ENCODE peak calls at places on chromosomes 5 and 9, in eight cellular contexts. P is GM23248, O is endothelial cell of umbilical vein, S is hepatocyte, K is H9, M is astrocyte, G is A549, V is HCT116. F is an unnamed sample.

GRCh38 chr9:135908334-135909204 is 1.2 kb upstream of the CAMSAP1 start:
- DNase-seq in G (no peak), V (no peak), K (no peak), S (no peak), M (no peak), P (peak; percentile 35), O (peak; percentile 57), F (peak; percentile 60)

GRCh38 chr5:103744159-103744558 is 181.6 kb upstream of the NUDT12 start:
- DNase-seq in P (peak; percentile 19), G (no peak), K (no peak), M (peak; percentile 88), O (peak; percentile 29), S (no peak), V (no peak), F (peak; percentile 96)

GRCh38 chr5:59596586-59597348 is 296.8 kb downstream of the PDE4D start:
- DNase-seq in P (peak; percentile 73), O (peak; percentile 57), G (no peak), K (no peak), S (no peak), V (no peak), M (peak; percentile 51), F (peak; percentile 58)

GRCh38 chr9:21974542-21975409 is 19.4 kb downstream of the CDKN2A start:
- DNase-seq in G (no peak), M (peak; percentile 56), P (peak; percentile 78), O (peak; percentile 51), S (peak; percentile 50), V (peak; percentile 29), K (peak; percentile 92), F (no peak)

GRCh38 chr9:97761879-97762278 is 64.7 kb upstream of the XPA start:
- DNase-seq in M (no peak), V (no peak), O (no peak), S (no peak), K (no peak), P (no peak), G (no peak), F (no peak)

GRCh38 chr9:109331353-109331752 is 10.5 kb upstream of the EPB41L4B start:
- DNase-seq in K (no peak), G (no peak), P (peak; percentile 53), O (no peak), S (no peak), V (no peak), M (no peak), F (peak; percentile 88)

GRCh38 chr9:133140606-133141005 is 19.6 kb upstream of the RALGDS start:
- DNase-seq in S (no peak), G (no peak), P (no peak), O (no peak), V (no peak), M (no peak), K (no peak), F (no peak)

GRCh38 chr9:131727184-131727785 is 12.6 kb downstream of the RAPGEF1 start:
- DNase-seq in G (no peak), O (peak; percentile 70), M (peak; percentile 71), S (peak; percentile 35), P (peak; percentile 88), K (no peak), V (no peak), F (no peak)

GRCh38 chr9:8845808-8846207 is 1046.2 kb upstream of the DMAC1 start:
- DNase-seq in V (no peak), S (no peak), P (no peak), M (no peak), G (no peak), O (no peak), K (no peak), F (no peak)

GRCh38 chr5:42756630-42757601 is at the start of gene CCDC152:
- DNase-seq in S (no peak), K (peak; percentile 85), V (no peak), P (peak; percentile 52), G (no peak), M (peak; percentile 19), O (no peak), F (peak; percentile 48)

GRCh38 chr5:116575635-116576042 is 1.0 kb upstream of the SEMA6A start:
- DNase-seq in S (peak; percentile 42), O (peak; percentile 48), K (peak; percentile 64), V (no peak), G (no peak), M (no peak), P (peak; percentile 20), F (no peak)

GRCh38 chr9:14314424-14314928 is 535 bp upstream of the NFIB start:
- DNase-seq in S (peak; percentile 77), G (peak; percentile 82), K (peak; percentile 64), V (peak; percentile 19), P (peak; percentile 84), M (peak; percentile 95), O (peak; percentile 87), F (peak; percentile 82)

GRCh38 chr9:86557063-86557766 is 203.0 kb upstream of the TUT7 start:
- DNase-seq in O (no peak), S (peak; percentile 50), V (no peak), K (no peak), P (peak; percentile 96), M (peak; percentile 56), G (no peak), F (no peak)

GRCh38 chr5:15620501-15620900 is 120.5 kb downstream of the FBXL7 start:
- DNase-seq in G (no peak), V (no peak), K (no peak), O (peak; percentile 75), M (peak; percentile 90), S (no peak), P (peak; percentile 95), F (no peak)

GRCh38 chr9:88995627-88996026 is 4.4 kb downstream of the S1PR3 start:
- DNase-seq in G (no peak), P (no peak), M (no peak), S (no peak), O (no peak), K (no peak), V (no peak), F (no peak)

GRCh38 chr5:40572947-40573346 is 106.8 kb upstream of the PTGER4 start:
- DNase-seq in P (peak; percentile 82), K (no peak), M (peak; percentile 18), V (no peak), G (no peak), O (no peak), S (no peak), F (no peak)

GRCh38 chr5:121628783-121629182 is 222.9 kb upstream of the FTMT start:
- DNase-seq in S (no peak), M (no peak), K (no peak), P (no peak), V (no peak), O (no peak), G (no peak), F (no peak)

GRCh38 chr5:139698461-139699146 is 50.5 kb downstream of the CXXC5 start:
- DNase-seq in V (no peak), O (peak; percentile 76), K (peak; percentile 94), S (peak; percentile 73), G (no peak), P (peak; percentile 80), M (peak; percentile 79), F (no peak)

GRCh38 chr5:143308726-143309125 is 94.8 kb downstream of the NR3C1 start:
- DNase-seq in P (peak; percentile 69), S (no peak), K (no peak), M (peak; percentile 78), V (no peak), G (no peak), O (no peak), F (no peak)

DNA sequence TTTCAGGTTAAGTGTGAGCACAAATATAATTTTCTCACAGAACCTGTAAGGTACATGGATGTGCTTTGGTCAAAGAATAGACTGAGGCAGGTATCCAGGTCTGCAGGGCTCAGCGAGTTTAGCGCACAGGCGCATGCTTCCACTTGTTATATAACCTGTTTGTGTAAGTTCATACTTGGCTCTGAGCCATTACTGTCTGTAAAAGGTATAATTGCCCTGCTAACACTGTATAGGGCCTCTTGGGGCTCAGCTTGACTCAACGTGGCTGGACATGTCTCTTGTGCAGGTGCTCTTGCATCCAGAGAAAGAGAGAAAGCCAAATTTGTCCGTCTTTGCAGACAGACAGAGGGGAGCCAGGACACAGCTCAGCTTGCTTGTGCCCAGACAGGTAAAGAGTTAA is 759.6 kb downstream of the MTRR start:
- DNase-seq in P (no peak), S (no peak), V (no peak), G (no peak), O (no peak), M (no peak), K (no peak), F (no peak)
- H3K9me3 ChIP-seq in P (no peaks in the 10 kb centered on the region), S (no peaks in the 10 kb centered on the region), V (peaks cover 11% of the 10 kb centered on the region), G (no peaks in the 10 kb centered on the region), O (peaks cover 4% of the 10 kb centered on the region), M (no peaks in the 10 kb centered on the region), K (no peaks in the 10 kb centered on the region), F (no peaks in the 10 kb centered on the region)

GRCh38 chr5:67208403-67208802 is 11.8 kb upstream of the CD180 start:
- DNase-seq in S (no peak), P (no peak), M (no peak), G (no peak), O (no peak), K (no peak), V (no peak), F (no peak)
- H3K4me2 ChIP-seq in S (no peak overlapping the region), P (no peak overlapping the region), M (no peak overlapping the region), G (no peak overlapping the region), O (no peak overlapping the region), K (no peak overlapping the region), V (no peak overlapping the region), F (no peak overlapping the region)

DNA sequence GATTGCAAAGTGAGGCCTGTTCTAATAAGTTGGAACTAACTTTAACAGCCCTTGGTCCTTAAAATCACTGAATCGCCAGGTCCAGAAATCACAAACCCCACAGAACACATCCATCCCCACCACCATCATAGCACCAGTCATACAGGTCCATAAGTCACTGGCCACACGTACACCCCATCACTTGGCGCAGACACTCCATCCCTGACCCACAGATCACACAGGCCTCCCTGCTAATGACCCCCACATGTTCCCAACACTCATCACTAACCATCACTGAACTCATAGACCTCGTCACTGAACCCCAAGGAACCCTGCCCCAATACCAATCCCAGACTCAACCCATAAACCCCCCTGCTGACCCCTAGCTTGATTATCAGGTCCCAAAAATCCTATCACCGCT is 41.2 kb upstream of the ZNF300 start:
- DNase-seq in M (no peak), O (no peak), G (no peak), V (no peak), K (no peak), P (no peak), S (no peak), F (no peak)
- H3K9me3 ChIP-seq in M (peaks cover 38% of the 10 kb centered on the region), O (peaks cover 3% of the 10 kb centered on the region), G (peaks cover 34% of the 10 kb centered on the region), V (peaks cover 1% of the 10 kb centered on the region), K (peaks cover 70% of the 10 kb centered on the region), P (peaks cover 7% of the 10 kb centered on the region), S (peaks cover 15% of the 10 kb centered on the region), F (peaks cover 76% of the 10 kb centered on the region)

DNA sequence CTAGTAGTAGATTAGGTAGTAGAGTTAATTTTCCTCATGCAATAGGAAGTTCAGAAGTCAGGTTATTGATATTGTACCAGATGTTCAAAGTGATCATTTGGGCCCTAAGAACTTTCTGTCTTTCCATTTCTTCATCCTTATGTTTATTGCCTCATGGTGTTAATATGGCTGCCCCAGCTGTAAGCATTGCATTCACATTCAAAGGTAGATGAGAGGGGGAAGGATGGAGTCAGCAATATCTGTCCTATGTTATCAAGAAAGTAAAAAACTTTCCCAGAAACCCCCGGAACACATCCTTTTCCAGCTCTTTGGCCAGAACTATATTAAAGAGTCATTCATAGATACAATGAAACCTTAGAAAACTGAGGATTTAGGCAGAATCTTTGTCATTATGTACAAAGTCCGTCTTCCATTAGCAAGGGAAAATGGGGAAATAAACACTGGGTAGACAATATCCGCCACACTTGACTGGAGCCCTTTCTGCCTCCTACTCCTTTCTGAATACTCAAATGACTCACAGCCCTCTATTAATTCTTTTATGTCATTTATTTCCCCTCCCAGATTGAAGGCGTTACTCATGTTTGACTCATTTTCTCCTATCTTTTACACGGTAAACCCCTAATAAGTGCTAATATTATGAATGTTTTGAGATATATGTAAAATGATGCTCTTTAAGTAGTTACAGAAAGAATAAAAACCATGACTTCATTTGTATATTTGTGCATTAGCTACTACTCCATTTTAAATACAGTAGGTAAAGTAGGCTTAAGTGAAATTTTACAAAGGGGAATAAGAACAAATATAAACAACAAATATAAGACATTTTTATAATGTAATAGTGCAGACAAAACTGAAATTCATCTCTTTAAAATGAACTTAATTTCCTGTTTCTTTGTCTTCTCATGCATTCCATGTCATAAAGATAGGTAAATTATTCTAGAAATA is 127.6 kb downstream of the SLF1 start:
- DNase-seq in K (no peak), V (no peak), O (peak; percentile 78), S (no peak), P (peak; percentile 71), G (no peak), M (peak; percentile 65), F (peak; percentile 69)
- H3K4me2 ChIP-seq in K (no peak overlapping the region), V (no peak overlapping the region), O (peak overlapping the region; percentile 14), S (no peak overlapping the region), P (no peak overlapping the region), G (no peak overlapping the region), M (peak overlapping the region; percentile 49), F (peak overlapping the region; percentile 28)

F was measured in PC-3.